ENCODE peak calls at places on chromosomes 2 and 18, in nine cellular contexts. One of them, this sample, is unnamed. For H3K36me3, the result is how much of the 10 kb centered on the place peaks cover.

GRCh38 chr2:47178359-47178758 is 23.3 kb upstream of the STPG4 start:
- DNase-seq in K562: no peak
- DNase-seq in ovary: no peak
- DNase-seq in vagina: no peak
- DNase-seq in heart left ventricle: no peak
- DNase-seq in prostate gland: no peak
- DNase-seq in uterus: no peak
- DNase-seq in gastrocnemius medialis: no peak
- DNase-seq in GM12878: no peak
- DNase-seq in this sample: no peak

GRCh38 chr2:121591199-121591598 is 58.1 kb downstream of the CLASP1 start:
- DNase-seq in GM12878: no peak
- DNase-seq in prostate gland: no peak
- DNase-seq in K562: no peak
- DNase-seq in vagina: no peak
- DNase-seq in heart left ventricle: no peak
- DNase-seq in ovary: no peak
- DNase-seq in uterus: no peak
- DNase-seq in gastrocnemius medialis: no peak
- DNase-seq in this sample: no peak

GRCh38 chr2:71669058-71669456 is 215.7 kb downstream of the DYSF start:
- DNase-seq in uterus: no peak
- DNase-seq in heart left ventricle: no peak
- DNase-seq in ovary: no peak
- DNase-seq in vagina: peak
- DNase-seq in prostate gland: peak
- DNase-seq in K562: no peak
- DNase-seq in GM12878: no peak
- DNase-seq in gastrocnemius medialis: no peak
- DNase-seq in this sample: no peak

GRCh38 chr18:11906926-11907874 is 917 bp downstream of the MPPE1 start:
- DNase-seq in gastrocnemius medialis: no peak
- DNase-seq in K562: no peak
- DNase-seq in prostate gland: no peak
- DNase-seq in ovary: no peak
- DNase-seq in GM12878: no peak
- DNase-seq in heart left ventricle: no peak
- DNase-seq in uterus: no peak
- DNase-seq in vagina: no peak
- DNase-seq in this sample: no peak

GRCh38 chr2:134137182-134137595 is 116.7 kb upstream of the MGAT5 start:
- DNase-seq in vagina: no peak
- DNase-seq in heart left ventricle: peak
- DNase-seq in uterus: no peak
- DNase-seq in K562: no peak
- DNase-seq in gastrocnemius medialis: no peak
- DNase-seq in ovary: no peak
- DNase-seq in GM12878: no peak
- DNase-seq in prostate gland: no peak
- DNase-seq in this sample: no peak

GRCh38 chr2:207847807-207848544 is 78.3 kb upstream of the FZD5 start:
- DNase-seq in prostate gland: peak
- DNase-seq in vagina: no peak
- DNase-seq in ovary: no peak
- DNase-seq in K562: no peak
- DNase-seq in gastrocnemius medialis: no peak
- DNase-seq in uterus: no peak
- DNase-seq in GM12878: no peak
- DNase-seq in heart left ventricle: peak
- DNase-seq in this sample: no peak

GRCh38 chr2:242010567-242011513 is 141.3 kb downstream of the RTP5 start:
- DNase-seq in heart left ventricle: no peak
- DNase-seq in GM12878: no peak
- DNase-seq in uterus: no peak
- DNase-seq in K562: peak
- DNase-seq in vagina: no peak
- DNase-seq in prostate gland: no peak
- DNase-seq in ovary: no peak
- DNase-seq in gastrocnemius medialis: no peak
- DNase-seq in this sample: peak

GRCh38 chr2:97819769-97820168 is 106.4 kb downstream of the ZAP70 start:
- DNase-seq in heart left ventricle: no peak
- DNase-seq in K562: no peak
- DNase-seq in gastrocnemius medialis: no peak
- DNase-seq in ovary: no peak
- DNase-seq in GM12878: no peak
- DNase-seq in uterus: no peak
- DNase-seq in prostate gland: no peak
- DNase-seq in vagina: no peak
- DNase-seq in this sample: no peak

GRCh38 chr2:200247494-200247893 is 59.0 kb upstream of the SPATS2L start:
- DNase-seq in prostate gland: no peak
- DNase-seq in uterus: no peak
- DNase-seq in GM12878: no peak
- DNase-seq in heart left ventricle: no peak
- DNase-seq in K562: no peak
- DNase-seq in ovary: no peak
- DNase-seq in vagina: no peak
- DNase-seq in gastrocnemius medialis: no peak
- DNase-seq in this sample: no peak

GRCh38 chr2:200239216-200239615 is 67.3 kb upstream of the SPATS2L start:
- DNase-seq in uterus: no peak
- DNase-seq in heart left ventricle: no peak
- DNase-seq in vagina: no peak
- DNase-seq in gastrocnemius medialis: no peak
- DNase-seq in prostate gland: no peak
- DNase-seq in GM12878: no peak
- DNase-seq in ovary: no peak
- DNase-seq in K562: no peak
- DNase-seq in this sample: no peak

GRCh38 chr2:200242553-200242952 is 63.9 kb upstream of the SPATS2L start:
- DNase-seq in gastrocnemius medialis: no peak
- DNase-seq in K562: no peak
- DNase-seq in prostate gland: no peak
- DNase-seq in heart left ventricle: no peak
- DNase-seq in vagina: no peak
- DNase-seq in ovary: no peak
- DNase-seq in uterus: no peak
- DNase-seq in GM12878: no peak
- DNase-seq in this sample: no peak
- H3K27ac ChIP-seq in gastrocnemius medialis: no peak
- H3K27ac ChIP-seq in K562: no peak
- H3K27ac ChIP-seq in prostate gland: no peak
- H3K27ac ChIP-seq in heart left ventricle: no peak
- H3K27ac ChIP-seq in vagina: no peak
- H3K27ac ChIP-seq in ovary: no peak
- H3K27ac ChIP-seq in uterus: no peak
- H3K27ac ChIP-seq in GM12878: no peak
- H3K27ac ChIP-seq in this sample: no peak

GRCh38 chr18:13576598-13576997 is 149.8 kb downstream of the FAM210A start:
- DNase-seq in uterus: no peak
- DNase-seq in gastrocnemius medialis: no peak
- DNase-seq in vagina: no peak
- DNase-seq in GM12878: no peak
- DNase-seq in ovary: no peak
- DNase-seq in heart left ventricle: no peak
- DNase-seq in prostate gland: no peak
- DNase-seq in K562: no peak
- DNase-seq in this sample: no peak

GRCh38 chr18:13578400-13578799 is 148.0 kb downstream of the FAM210A start:
- DNase-seq in K562: no peak
- DNase-seq in heart left ventricle: no peak
- DNase-seq in GM12878: no peak
- DNase-seq in uterus: no peak
- DNase-seq in vagina: no peak
- DNase-seq in prostate gland: no peak
- DNase-seq in ovary: no peak
- DNase-seq in gastrocnemius medialis: no peak
- DNase-seq in this sample: no peak

GRCh38 chr18:13574761-13575160 is 151.6 kb downstream of the FAM210A start:
- DNase-seq in gastrocnemius medialis: no peak
- DNase-seq in uterus: no peak
- DNase-seq in ovary: no peak
- DNase-seq in heart left ventricle: no peak
- DNase-seq in vagina: peak
- DNase-seq in K562: no peak
- DNase-seq in prostate gland: no peak
- DNase-seq in GM12878: no peak
- DNase-seq in this sample: no peak

GRCh38 chr18:13579874-13580273 is 146.5 kb downstream of the FAM210A start:
- DNase-seq in GM12878: no peak
- DNase-seq in vagina: no peak
- DNase-seq in K562: no peak
- DNase-seq in uterus: no peak
- DNase-seq in ovary: no peak
- DNase-seq in heart left ventricle: no peak
- DNase-seq in gastrocnemius medialis: no peak
- DNase-seq in prostate gland: no peak
- DNase-seq in this sample: no peak

GRCh38 chr18:13577091-13577697 is 149.2 kb downstream of the FAM210A start:
- DNase-seq in ovary: no peak
- DNase-seq in gastrocnemius medialis: no peak
- DNase-seq in heart left ventricle: no peak
- DNase-seq in prostate gland: no peak
- DNase-seq in vagina: no peak
- DNase-seq in GM12878: peak
- DNase-seq in K562: no peak
- DNase-seq in uterus: no peak
- DNase-seq in this sample: no peak
- TF ChIP-seq POLR2A in ovary: no peak
- TF ChIP-seq POLR2A in gastrocnemius medialis: peak
- TF ChIP-seq POLR2A in heart left ventricle: no peak
- TF ChIP-seq POLR2A in prostate gland: no peak
- TF ChIP-seq POLR2A in vagina: no peak
- TF ChIP-seq POLR2A in GM12878: peak
- TF ChIP-seq POLR2A in K562: no peak
- TF ChIP-seq POLR2A in uterus: no peak
- TF ChIP-seq POLR2A in this sample: no peak

GRCh38 chr18:53457068-53457467 is 767.4 kb downstream of the MBD2 start:
- DNase-seq in gastrocnemius medialis: no peak
- DNase-seq in prostate gland: no peak
- DNase-seq in ovary: no peak
- DNase-seq in K562: no peak
- DNase-seq in GM12878: no peak
- DNase-seq in uterus: no peak
- DNase-seq in heart left ventricle: no peak
- DNase-seq in vagina: no peak
- DNase-seq in this sample: no peak

GRCh38 chr18:53458944-53459580 is 765.4 kb downstream of the MBD2 start:
- DNase-seq in ovary: no peak
- DNase-seq in heart left ventricle: no peak
- DNase-seq in uterus: no peak
- DNase-seq in K562: no peak
- DNase-seq in GM12878: no peak
- DNase-seq in gastrocnemius medialis: no peak
- DNase-seq in prostate gland: no peak
- DNase-seq in vagina: no peak
- DNase-seq in this sample: no peak

DNA sequence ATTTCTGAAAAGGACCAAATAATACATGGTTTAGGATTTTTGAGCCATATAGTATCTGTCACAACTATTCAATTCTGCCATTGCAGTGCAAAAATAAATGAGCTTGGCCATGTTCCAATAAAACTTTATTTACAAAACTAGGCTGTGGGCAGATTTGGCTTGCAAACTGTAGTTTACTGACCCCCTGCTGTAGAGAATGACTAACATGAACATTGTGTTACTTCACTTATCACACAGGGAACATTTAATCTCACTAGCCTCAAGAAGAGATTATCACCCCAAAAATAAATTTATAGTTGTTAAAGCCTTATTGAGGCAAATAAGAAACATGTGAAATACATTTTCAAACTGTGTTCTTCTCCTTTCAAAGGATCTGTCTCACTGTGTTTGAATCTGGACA is 766.2 kb downstream of the MBD2 start:
- DNase-seq in K562: no peak
- DNase-seq in prostate gland: no peak
- DNase-seq in gastrocnemius medialis: no peak
- DNase-seq in uterus: no peak
- DNase-seq in heart left ventricle: no peak
- DNase-seq in GM12878: no peak
- DNase-seq in vagina: no peak
- DNase-seq in ovary: no peak
- DNase-seq in this sample: no peak
- H3K36me3 ChIP-seq in K562: under half
- H3K36me3 ChIP-seq in prostate gland: under half
- H3K36me3 ChIP-seq in gastrocnemius medialis: under half
- H3K36me3 ChIP-seq in uterus: under half
- H3K36me3 ChIP-seq in heart left ventricle: under half
- H3K36me3 ChIP-seq in GM12878: under half
- H3K36me3 ChIP-seq in vagina: under half
- H3K36me3 ChIP-seq in ovary: under half
- H3K36me3 ChIP-seq in this sample: under half

GRCh38 chr18:35972197-35973000 is at the start of gene RMP24:
- DNase-seq in K562: peak
- DNase-seq in prostate gland: peak
- DNase-seq in gastrocnemius medialis: peak
- DNase-seq in uterus: peak
- DNase-seq in ovary: peak
- DNase-seq in GM12878: peak
- DNase-seq in heart left ventricle: peak
- DNase-seq in vagina: peak
- DNase-seq in this sample: peak

GRCh38 chr18:35968278-35968880 is 4.1 kb upstream of the RMP24 start:
- DNase-seq in K562: no peak
- DNase-seq in gastrocnemius medialis: no peak
- DNase-seq in heart left ventricle: no peak
- DNase-seq in ovary: no peak
- DNase-seq in GM12878: no peak
- DNase-seq in uterus: no peak
- DNase-seq in vagina: no peak
- DNase-seq in prostate gland: no peak
- DNase-seq in this sample: no peak

GRCh38 chr18:35971661-35972196 is 750 bp upstream of the RMP24 start:
- DNase-seq in GM12878: no peak
- DNase-seq in K562: no peak
- DNase-seq in prostate gland: no peak
- DNase-seq in ovary: no peak
- DNase-seq in vagina: no peak
- DNase-seq in gastrocnemius medialis: no peak
- DNase-seq in uterus: no peak
- DNase-seq in heart left ventricle: no peak
- DNase-seq in this sample: no peak

GRCh38 chr18:35973650-35974049 is 1.2 kb downstream of the RMP24 start:
- DNase-seq in uterus: no peak
- DNase-seq in vagina: no peak
- DNase-seq in gastrocnemius medialis: no peak
- DNase-seq in GM12878: no peak
- DNase-seq in ovary: no peak
- DNase-seq in prostate gland: no peak
- DNase-seq in K562: no peak
- DNase-seq in heart left ventricle: no peak
- DNase-seq in this sample: no peak

DNA sequence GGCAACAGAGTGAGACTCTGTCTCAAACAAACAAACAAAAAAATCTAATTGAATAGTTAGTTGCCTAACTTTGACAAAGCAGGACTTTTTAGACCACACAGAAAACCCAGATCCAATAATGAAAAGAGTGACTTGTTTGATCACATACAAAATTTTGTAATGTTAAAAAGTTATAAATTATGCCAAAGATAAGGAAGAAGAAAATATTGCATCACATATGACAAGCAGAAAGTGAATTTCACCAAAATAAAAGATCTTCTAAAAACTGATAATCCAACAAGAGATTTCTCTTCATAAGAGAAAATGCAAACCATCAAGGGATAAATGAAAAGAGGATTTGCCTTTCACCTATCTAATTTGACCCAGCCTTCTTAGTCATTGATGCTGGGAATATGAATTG is 2.8 kb upstream of the RMP24 start:
- DNase-seq in uterus: no peak
- DNase-seq in ovary: no peak
- DNase-seq in gastrocnemius medialis: no peak
- DNase-seq in prostate gland: no peak
- DNase-seq in heart left ventricle: no peak
- DNase-seq in GM12878: no peak
- DNase-seq in vagina: no peak
- DNase-seq in K562: no peak
- DNase-seq in this sample: no peak
- H3K27ac ChIP-seq in uterus: no peak
- H3K27ac ChIP-seq in ovary: no peak
- H3K27ac ChIP-seq in gastrocnemius medialis: no peak
- H3K27ac ChIP-seq in prostate gland: no peak
- H3K27ac ChIP-seq in heart left ventricle: no peak
- H3K27ac ChIP-seq in GM12878: no peak
- H3K27ac ChIP-seq in vagina: no peak
- H3K27ac ChIP-seq in K562: no peak
- H3K27ac ChIP-seq in this sample: no peak

This sample was measured in suprapubic skin.